ENCODE peak calls at places on chromosomes 13 and 19, in four cellular contexts. G is endodermal cell, K is lower lobe of right lung, Z is natural killer cell. S is an unnamed sample.
A peak's percentile ranks its signal among the peaks of the same experiment; 100 is the strongest.

GRCh38 chr13:59883885-59884284 is 279.8 kb downstream of the DIAPH3 start:
- DNase-seq in G (no peak), K (no peak), Z (no peak), S (no peak)

GRCh38 chr19:49255674-49256073 is 69.3 kb downstream of the SLC6A16 start:
- DNase-seq in G (no peak), K (no peak), Z (no peak), S (no peak)

GRCh38 chr19:13574933-13575332 is 68.7 kb upstream of the CACNA1A start:
- DNase-seq in G (peak; percentile 60), K (no peak), Z (no peak), S (no peak)

GRCh38 chr19:41376241-41376997 is at the start of gene TMEM91:
- DNase-seq in G (peak; percentile 89), K (peak; percentile 75), Z (no peak), S (no peak)

GRCh38 chr19:18503337-18503970 is 18.4 kb downstream of the ELL start:
- DNase-seq in G (no peak), K (no peak), Z (no peak), S (no peak)

GRCh38 chr19:42475366-42475765 is 32.6 kb upstream of the CXCL17 start:
- DNase-seq in G (peak; percentile 88), K (no peak), Z (no peak), S (no peak)

GRCh38 chr13:40793339-40793738 is 3.9 kb downstream of the SLC25A15 start:
- DNase-seq in G (no peak), K (no peak), Z (no peak), S (no peak)

GRCh38 chr13:112835796-112836195 is 133.2 kb upstream of the MCF2L start:
- DNase-seq in G (no peak), K (no peak), Z (no peak), S (no peak)

GRCh38 chr19:49272204-49272603 is 52.8 kb downstream of the SLC6A16 start:
- DNase-seq in G (no peak), K (no peak), Z (no peak), S (no peak)

GRCh38 chr13:51818771-51819511 is 15.0 kb upstream of the DHRS12 start:
- DNase-seq in G (no peak), K (no peak), Z (no peak), S (no peak)

GRCh38 chr13:41148421-41149283 is 16.1 kb upstream of the KBTBD6 start:
- DNase-seq in G (peak; percentile 66), K (no peak), Z (no peak), S (no peak)

GRCh38 chr13:21053231-21053630 is 8.2 kb downstream of the LATS2 start:
- DNase-seq in G (no peak), K (no peak), Z (no peak), S (no peak)

GRCh38 chr13:79197933-79198332 is 208.1 kb downstream of the RBM26 start:
- DNase-seq in G (no peak), K (no peak), Z (no peak), S (no peak)

GRCh38 chr13:93309886-93310520 is 83.4 kb downstream of the GPC6 start:
- DNase-seq in G (no peak), K (no peak), Z (no peak), S (no peak)

GRCh38 chr13:80379245-80379644 is 38.3 kb upstream of the SPRY2 start:
- DNase-seq in G (no peak), K (no peak), Z (no peak), S (no peak)

GRCh38 chr19:28519950-28520861 is 692.7 kb downstream of the UQCRFS1 start:
- DNase-seq in G (no peak), K (no peak), Z (no peak), S (no peak)

GRCh38 chr13:98674968-98675528 is 77.4 kb downstream of the SLC15A1 start:
- DNase-seq in G (no peak), K (no peak), Z (no peak), S (no peak)

GRCh38 chr19:51695702-51696315 is 2.7 kb downstream of the SPACA6 start:
- DNase-seq in G (no peak), K (no peak), Z (no peak), S (no peak)

GRCh38 chr13:59423708-59424355 is 739.9 kb downstream of the DIAPH3 start:
- DNase-seq in G (no peak), K (no peak), Z (no peak), S (no peak)

GRCh38 chr13:39257642-39258041 is 219.4 kb downstream of the NHLRC3 start:
- DNase-seq in G (no peak), K (no peak), Z (no peak), S (no peak)

GRCh38 chr13:40994581-40995230 is 24.4 kb downstream of the ELF1 start:
- DNase-seq in G (no peak), K (no peak), Z (no peak), S (no peak)

GRCh38 chr19:33397536-33398360 is 24.2 kb downstream of the CEBPG start:
- DNase-seq in G (peak; percentile 80), K (peak; percentile 34), Z (no peak), S (no peak)

GRCh38 chr13:66940113-66940512 is 290.0 kb downstream of the PCDH9 start:
- DNase-seq in G (no peak), K (no peak), Z (no peak), S (no peak)

GRCh38 chr13:78595819-78596700 is 7.3 kb downstream of the POU4F1 start:
- DNase-seq in G (peak; percentile 86), K (no peak), Z (no peak), S (no peak)

GRCh38 chr13:112907916-112908315 is 61.1 kb upstream of the MCF2L start:
- DNase-seq in G (no peak), K (no peak), Z (no peak), S (no peak)

GRCh38 chr13:49218493-49219051 is 1.6 kb upstream of the MLNR start:
- DNase-seq in G (peak; percentile 71), K (no peak), Z (no peak), S (no peak)

GRCh38 chr13:19864339-19865309 is 1.2 kb upstream of the ZMYM5 start:
- DNase-seq in G (peak; percentile 86), K (peak; percentile 71), Z (peak; percentile 71), S (peak; percentile 77)

GRCh38 chr13:20942938-20943518 is 40.5 kb upstream of the XPO4 start:
- DNase-seq in G (no peak), K (no peak), Z (no peak), S (no peak)

GRCh38 chr13:102930566-102930965 is 84.7 kb downstream of the ERCC5 start:
- DNase-seq in G (no peak), K (no peak), Z (no peak), S (no peak)

GRCh38 chr19:13329766-13330165 is 176.5 kb downstream of the CACNA1A start:
- DNase-seq in G (no peak), K (no peak), Z (no peak), S (no peak)

GRCh38 chr19:45632468-45633196 is 6.6 kb downstream of the EML2 start:
- DNase-seq in G (peak; percentile 98), K (peak; percentile 79), Z (no peak), S (peak; percentile 42)

GRCh38 chr19:9865732-9866627 is 30.9 kb downstream of the PIN1 start:
- DNase-seq in G (no peak), K (no peak), Z (peak; percentile 29), S (no peak)

GRCh38 chr19:8311461-8312260 is 3.5 kb upstream of the CD320 start:
- DNase-seq in G (no peak), K (peak; percentile 52), Z (no peak), S (no peak)

GRCh38 chr13:66543780-66544179 is 686.4 kb downstream of the PCDH9 start:
- DNase-seq in G (peak; percentile 54), K (no peak), Z (no peak), S (no peak)

GRCh38 chr19:36214388-36215275 is at the start of the genes ZNF146 and ZNF565:
- DNase-seq in G (peak; percentile 99), K (peak; percentile 99), Z (peak; percentile 90), S (peak; percentile 90)

GRCh38 chr19:29745253-29745652 is 30.2 kb upstream of the C19orf12 start:
- DNase-seq in G (peak; percentile 81), K (no peak), Z (no peak), S (no peak)
- TF ChIP-seq CTCF in G (peak; percentile 79), K (no peak), Z (no peak), S (no peak)

GRCh38 chr19:1131718-1132552 is 28.1 kb downstream of the GPX4 start:
- DNase-seq in G (peak; percentile 86), K (peak; percentile 95), Z (peak; percentile 83), S (peak; percentile 76)
- TF ChIP-seq CTCF in G (peak; percentile 29), K (peak; percentile 10), Z (no peak), S (no peak)

GRCh38 chr13:53338760-53339159 is 310.1 kb downstream of the OLFM4 start:
- DNase-seq in G (no peak), K (no peak), Z (no peak), S (no peak)

GRCh38 chr13:53343345-53343744 is 314.7 kb downstream of the OLFM4 start:
- DNase-seq in G (peak; percentile 91), K (no peak), Z (no peak), S (no peak)

GRCh38 chr13:53341144-53341510 is 312.5 kb downstream of the OLFM4 start:
- DNase-seq in G (no peak), K (no peak), Z (no peak), S (no peak)

GRCh38 chr13:53340505-53341143 is 312.0 kb downstream of the OLFM4 start:
- DNase-seq in G (no peak), K (no peak), Z (no peak), S (no peak)

DNA sequence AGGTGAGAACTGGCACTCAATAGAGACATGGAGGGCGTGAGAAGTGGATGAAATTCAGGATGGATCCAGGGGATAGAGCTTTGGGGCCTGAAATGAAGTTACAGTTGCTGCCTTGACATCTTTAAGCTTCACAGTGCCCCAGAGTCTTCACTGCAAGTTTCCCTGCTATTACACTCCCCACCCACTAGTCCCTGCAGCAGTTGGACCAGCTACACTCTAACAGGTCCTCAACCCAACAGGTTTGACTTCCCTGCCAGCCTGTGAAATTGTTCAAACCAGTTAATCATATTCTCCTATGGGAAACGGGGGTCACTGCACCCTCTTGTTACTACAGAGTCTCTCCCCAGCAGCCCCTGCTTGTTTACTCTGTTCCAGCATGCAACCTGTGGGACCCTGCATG is 314.0 kb downstream of the OLFM4 start:
- DNase-seq in G (peak; percentile 73), K (no peak), Z (no peak), S (no peak)
- TF ChIP-seq CTCF in G (peak; percentile 51), K (no peak), Z (no peak), S (no peak)

GRCh38 chr19:11722414-11722813 is 16.3 kb downstream of the ZNF823 start:
- DNase-seq in G (no peak), K (no peak), Z (no peak), S (no peak)

GRCh38 chr19:11721681-11722080 is 17.1 kb downstream of the ZNF823 start:
- DNase-seq in G (no peak), K (no peak), Z (no peak), S (no peak)
- TF ChIP-seq CTCF in G (no peak), K (no peak), Z (no peak), S (no peak)

S was measured in activated B cell treated with CpG ODN at 0.5 μM for 24 hours.